ENCODE peak calls at places on chromosomes 4 and X, in six cellular contexts. H is IMR-90, E is DND-41, P is fibroblast of lung, M is endodermal cell, S is MM.1S. U is an unnamed sample.
A peak's percentile ranks its signal among the peaks of the same experiment; 100 is the strongest.

GRCh38 chr4:22614114-22614513 is 78.6 kb upstream of the GBA3 start:
- DNase-seq in S (no peak), P (no peak), H (no peak), M (no peak), E (no peak), U (no peak)

GRCh38 chrX:3442685-3443084 is 96.2 kb upstream of the MXRA5 start:
- DNase-seq in H (no peak), S (no peak), M (no peak), E (no peak), P (no peak), U (no peak)

GRCh38 chrX:48972214-48973164 is 845 bp upstream of the KCND1 start:
- DNase-seq in S (peak; percentile 27), P (peak; percentile 57), H (peak; percentile 41), M (peak; percentile 83), E (peak; percentile 23), U (peak; percentile 53)

GRCh38 chr4:76809594-76810305 is 88.2 kb downstream of the SOWAHB start:
- DNase-seq in P (peak; percentile 68), M (peak; percentile 57), H (peak; percentile 53), E (no peak), S (no peak), U (no peak)

GRCh38 chr4:157514711-157515110 is 294.2 kb downstream of the GRIA2 start:
- DNase-seq in E (no peak), S (no peak), H (no peak), P (no peak), M (peak; percentile 88), U (no peak)

GRCh38 chr4:74156521-74156920 is 1.4 kb upstream of the MTHFD2L start:
- DNase-seq in E (no peak), H (no peak), S (no peak), P (no peak), M (no peak), U (no peak)

GRCh38 chrX:115177941-115178340 is 11.3 kb upstream of the RBMXL3 start:
- DNase-seq in S (no peak), P (peak; percentile 15), M (no peak), E (no peak), H (peak; percentile 58), U (no peak)

GRCh38 chr4:4625488-4625887 is 83.6 kb upstream of the STX18 start:
- DNase-seq in M (no peak), H (peak; percentile 84), P (peak; percentile 93), S (no peak), E (no peak), U (no peak)

GRCh38 chr4:77843628-77844027 is 19.0 kb upstream of the MRPL1 start:
- DNase-seq in S (no peak), H (no peak), E (no peak), P (no peak), M (no peak), U (no peak)

GRCh38 chr4:77443941-77444340 is 161.7 kb upstream of the CXCL13 start:
- DNase-seq in M (no peak), H (peak; percentile 17), E (no peak), P (peak; percentile 86), S (no peak), U (no peak)

GRCh38 chr4:127997534-127998388 is 32.6 kb downstream of the ABHD18 start:
- DNase-seq in E (no peak), H (peak; percentile 63), P (peak; percentile 55), S (peak; percentile 28), M (no peak), U (no peak)

GRCh38 chr4:169024762-169025161 is 14.7 kb upstream of the CBR4 start:
- DNase-seq in S (peak; percentile 46), H (peak; percentile 59), E (no peak), M (no peak), P (peak; percentile 71), U (no peak)

GRCh38 chr4:95267081-95267480 is 281.7 kb downstream of the UNC5C start:
- DNase-seq in P (peak; percentile 4), H (peak; percentile 25), M (no peak), S (no peak), E (no peak), U (no peak)

GRCh38 chr4:10198365-10198764 is 81.8 kb upstream of the WDR1 start:
- DNase-seq in H (no peak), P (no peak), E (no peak), S (no peak), M (peak; percentile 55), U (peak; percentile 7)

GRCh38 chr4:164876680-164877324 is at the start of gene APELA:
- DNase-seq in E (no peak), P (no peak), H (no peak), S (no peak), M (peak; percentile 64), U (no peak)

GRCh38 chr4:89158884-89159503 is 47.7 kb downstream of the TIGD2 start:
- DNase-seq in E (no peak), S (peak; percentile 53), P (peak; percentile 75), H (peak; percentile 43), M (no peak), U (no peak)

GRCh38 chrX:150476183-150476699 is 92.2 kb upstream of the MTM1 start:
- DNase-seq in M (no peak), H (peak; percentile 62), S (no peak), P (peak; percentile 91), E (no peak), U (no peak)

GRCh38 chrX:38519651-38520050 is 41.7 kb upstream of the TSPAN7 start:
- DNase-seq in E (no peak), S (no peak), H (no peak), M (no peak), P (no peak), U (no peak)

GRCh38 chrX:110280954-110281353 is 36.9 kb downstream of the AMMECR1 start:
- DNase-seq in S (no peak), M (no peak), P (peak; percentile 71), E (no peak), H (peak; percentile 58), U (no peak)

GRCh38 chr4:40258624-40259023 is 61.8 kb downstream of the RHOH start:
- DNase-seq in P (no peak), E (no peak), M (no peak), S (no peak), H (no peak), U (no peak)

GRCh38 chr4:40253906-40254305 is 57.1 kb downstream of the RHOH start:
- DNase-seq in E (no peak), S (no peak), P (peak; percentile 11), M (no peak), H (no peak), U (no peak)

GRCh38 chr4:40254961-40255721 is 58.3 kb downstream of the RHOH start:
- DNase-seq in P (peak; percentile 81), H (peak; percentile 48), M (no peak), E (no peak), S (no peak), U (no peak)

GRCh38 chr4:40256329-40256728 is 59.5 kb downstream of the RHOH start:
- DNase-seq in P (no peak), H (no peak), S (no peak), M (no peak), E (no peak), U (no peak)

DNA sequence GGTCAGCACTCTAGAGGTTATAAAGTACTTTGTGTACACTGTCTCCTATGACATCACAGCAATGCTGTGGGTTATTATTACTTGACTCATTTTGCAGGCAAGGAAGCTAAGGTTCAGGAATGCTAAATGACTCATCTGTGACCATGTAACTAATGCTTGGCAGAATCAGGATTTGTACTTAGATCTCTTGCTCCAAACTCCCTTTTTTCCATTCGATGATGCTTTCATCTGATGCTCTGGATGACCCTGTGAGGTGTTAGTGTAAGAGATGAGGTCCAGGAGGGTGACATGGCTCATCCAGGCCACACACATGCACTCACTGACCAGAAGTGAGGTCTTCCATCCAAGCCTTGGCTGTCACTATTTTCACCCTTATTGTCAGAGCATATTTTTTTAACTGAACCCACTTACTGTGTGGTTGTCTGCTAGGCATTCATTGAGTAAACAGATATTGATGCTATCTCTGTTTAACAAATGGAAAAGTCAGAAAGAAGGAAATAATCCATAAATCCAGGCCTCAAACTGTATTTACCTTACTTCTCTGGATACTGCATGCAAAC is 59.0 kb downstream of the RHOH start:
- DNase-seq in H (peak; percentile 99), E (no peak), M (no peak), P (peak; percentile 99), S (no peak), U (no peak)
- H3K9ac ChIP-seq in H (no peak overlapping the region), E (no peak overlapping the region), M (no peak overlapping the region), P (no peak overlapping the region), S (no peak overlapping the region), U (no peak overlapping the region)

DNA sequence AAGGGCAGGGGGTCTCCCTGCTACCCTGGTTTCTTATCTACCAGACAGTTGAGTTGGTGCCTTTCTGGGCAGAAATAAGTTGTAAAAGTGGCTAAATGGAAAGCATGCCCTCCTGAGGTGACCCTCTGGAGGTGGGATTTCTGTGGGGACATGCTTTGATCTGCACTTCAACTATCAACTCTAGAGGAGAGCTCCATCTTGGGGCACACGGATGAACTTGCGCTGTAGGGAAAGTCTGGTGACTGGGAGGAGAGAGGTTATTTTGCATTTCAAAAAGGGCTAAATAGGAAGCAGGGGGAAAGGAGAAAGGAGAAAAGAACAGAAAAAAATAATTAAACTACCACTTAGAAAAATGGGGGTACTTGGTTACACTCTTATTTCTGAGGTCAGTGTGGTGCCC is 12.7 kb upstream of the RHOXF2B start:
- DNase-seq in P (no peak), H (no peak), E (no peak), S (no peak), M (peak; percentile 59), U (no peak)
- TF ChIP-seq CTCF in P (no peak), H (no peak), E (peak; percentile 16), S (no peak), M (peak; percentile 56), U (no peak)

GRCh38 chrX:70168238-70169188 is 8.8 kb upstream of the DGAT2L6 start:
- DNase-seq in E (no peak), S (no peak), P (peak; percentile 66), M (peak; percentile 72), H (peak; percentile 77), U (no peak)
- H3K9ac ChIP-seq in E (no peak overlapping the region), S (no peak overlapping the region), P (no peak overlapping the region), M (no peak overlapping the region), H (peak overlapping the region; percentile 13), U (no peak overlapping the region)

GRCh38 chr4:156111706-156112105 is 158.0 kb upstream of the CTSO start:
- DNase-seq in H (no peak), E (no peak), S (no peak), P (no peak), M (no peak), U (no peak)

GRCh38 chr4:156113138-156113537 is 159.5 kb upstream of the CTSO start:
- DNase-seq in H (no peak), P (no peak), S (peak; percentile 25), M (no peak), E (no peak), U (no peak)

DNA sequence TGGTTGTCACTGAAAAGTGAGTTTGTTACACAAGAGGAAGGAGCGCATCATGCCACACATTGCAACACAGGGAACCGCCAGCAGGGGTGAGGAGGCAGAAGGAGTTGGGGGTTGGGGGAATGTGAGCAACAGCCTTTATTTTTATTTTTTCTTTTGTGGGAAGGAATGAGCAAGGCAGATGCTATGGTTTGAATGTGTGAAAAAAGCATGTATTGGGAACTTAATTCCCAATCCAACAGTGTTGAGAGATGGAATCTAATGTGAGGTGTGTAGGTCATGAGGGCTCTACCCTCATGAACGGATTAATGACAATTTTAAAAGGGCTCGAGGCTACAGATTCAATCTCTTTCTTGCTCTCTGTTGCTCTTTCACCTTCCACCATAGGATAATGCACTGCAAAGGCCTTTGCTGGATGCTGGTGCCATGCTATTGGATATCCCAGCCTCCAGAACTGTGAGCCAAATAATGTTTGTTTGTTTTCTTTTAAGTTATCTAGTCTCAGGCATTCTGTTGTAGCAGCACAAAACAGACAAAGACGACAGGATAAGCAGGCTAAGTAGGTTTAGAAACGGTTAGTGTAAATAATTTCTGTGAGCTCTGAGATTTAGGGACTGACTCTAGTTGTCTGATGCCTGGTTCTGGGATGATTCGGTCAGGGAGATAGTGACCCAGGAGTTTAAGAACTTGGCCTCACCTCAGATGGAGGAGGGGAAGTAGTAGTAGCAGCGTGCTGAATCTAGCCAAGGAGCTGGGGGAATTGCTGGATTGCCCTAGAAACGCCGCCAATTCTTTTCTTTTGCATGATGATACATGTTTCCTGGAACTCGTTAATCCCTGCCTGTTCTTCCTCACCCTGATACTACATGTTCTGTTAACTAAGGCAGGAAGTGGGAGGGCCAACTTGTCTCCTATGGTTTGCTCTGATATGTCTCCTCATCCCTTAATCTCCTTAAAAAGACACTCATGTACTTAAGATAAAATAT is 156.6 kb upstream of the CTSO start:
- DNase-seq in E (no peak), S (no peak), M (peak; percentile 65), P (no peak), H (peak; percentile 8), U (no peak)
- TF ChIP-seq CTCF in E (peak; percentile 28), S (no peak), M (peak; percentile 56), P (no peak), H (no peak), U (no peak)

U was measured in colonic mucosa.